ENCODE peak calls at places on chromosomes 6 and 20, in five cellular contexts. N is HL-60, C is tibial artery, L is cardiac fibroblast, Z is GM12865. R is an unnamed sample.

GRCh38 chr6:21588812-21589811 is 4.4 kb upstream of the SOX4 start:
- DNase-seq in Z (peak), L (peak), N (no peak), C (peak), R (peak)

GRCh38 chr6:84449220-84449619 is 221.8 kb upstream of the CEP162 start:
- DNase-seq in L (no peak), N (no peak), C (no peak), Z (no peak), R (no peak)

GRCh38 chr20:2729791-2730190 is 37.2 kb downstream of the EBF4 start:
- DNase-seq in Z (no peak), C (no peak), L (peak), N (no peak), R (no peak)

GRCh38 chr6:26415791-26416190 is 13.7 kb downstream of the BTN3A1 start:
- DNase-seq in C (no peak), L (peak), Z (no peak), N (no peak), R (no peak)

GRCh38 chr20:17629025-17629424 is 53.0 kb downstream of the RRBP1 start:
- DNase-seq in L (no peak), C (no peak), Z (no peak), N (no peak), R (no peak)

GRCh38 chr6:62429781-62430180 is 143.8 kb upstream of the KHDRBS2 start:
- DNase-seq in L (no peak), Z (no peak), C (no peak), N (no peak), R (no peak)

GRCh38 chr20:52889225-52889624 is 82.9 kb upstream of the TSHZ2 start:
- DNase-seq in L (peak), C (no peak), N (no peak), Z (no peak), R (no peak)

GRCh38 chr6:134784336-134784735 is 165.6 kb downstream of the ALDH8A1 start:
- DNase-seq in Z (no peak), C (no peak), L (no peak), N (no peak), R (no peak)

GRCh38 chr6:125486881-125487280 is 185.1 kb upstream of the HDDC2 start:
- DNase-seq in Z (no peak), C (no peak), N (no peak), L (no peak), R (no peak)

GRCh38 chr6:54595844-54596243 is 250.7 kb upstream of the FAM83B start:
- DNase-seq in N (no peak), C (no peak), Z (no peak), L (peak), R (no peak)

GRCh38 chr6:18269253-18269652 is 4.9 kb upstream of the DEK start:
- DNase-seq in N (no peak), Z (peak), C (no peak), L (no peak), R (no peak)

GRCh38 chr6:43914272-43915147 is 144.5 kb downstream of the VEGFA start:
- DNase-seq in N (no peak), L (no peak), C (no peak), Z (no peak), R (no peak)

GRCh38 chr6:15239606-15240364 is 6.1 kb upstream of the JARID2 start:
- DNase-seq in N (no peak), Z (no peak), L (no peak), C (no peak), R (no peak)

GRCh38 chr6:129525055-129525454 is 184.9 kb downstream of the ARHGAP18 start:
- DNase-seq in N (no peak), L (peak), C (no peak), Z (no peak), R (no peak)

GRCh38 chr6:63578757-63579156 is 6.5 kb downstream of the LOC128125822 start:
- DNase-seq in Z (no peak), C (no peak), L (no peak), N (no peak), R (no peak)

GRCh38 chr6:109456283-109456583 is 661 bp upstream of the MICAL1 start:
- DNase-seq in C (no peak), L (no peak), N (no peak), Z (no peak), R (no peak)

GRCh38 chr6:42099340-42100028 is 42.9 kb downstream of the C6orf132 start:
- DNase-seq in Z (no peak), N (no peak), C (no peak), L (peak), R (no peak)

GRCh38 chr20:21523398-21523868 is 9.6 kb upstream of the NKX2-2 start:
- DNase-seq in C (no peak), L (no peak), Z (no peak), N (no peak), R (no peak)

GRCh38 chr6:22784611-22785010 is 215.2 kb downstream of the HDGFL1 start:
- DNase-seq in C (no peak), N (no peak), Z (no peak), L (peak), R (no peak)

GRCh38 chr6:130421567-130421966 is 55.8 kb downstream of the TMEM200A start:
- DNase-seq in Z (no peak), N (no peak), C (no peak), L (peak), R (no peak)

DNA sequence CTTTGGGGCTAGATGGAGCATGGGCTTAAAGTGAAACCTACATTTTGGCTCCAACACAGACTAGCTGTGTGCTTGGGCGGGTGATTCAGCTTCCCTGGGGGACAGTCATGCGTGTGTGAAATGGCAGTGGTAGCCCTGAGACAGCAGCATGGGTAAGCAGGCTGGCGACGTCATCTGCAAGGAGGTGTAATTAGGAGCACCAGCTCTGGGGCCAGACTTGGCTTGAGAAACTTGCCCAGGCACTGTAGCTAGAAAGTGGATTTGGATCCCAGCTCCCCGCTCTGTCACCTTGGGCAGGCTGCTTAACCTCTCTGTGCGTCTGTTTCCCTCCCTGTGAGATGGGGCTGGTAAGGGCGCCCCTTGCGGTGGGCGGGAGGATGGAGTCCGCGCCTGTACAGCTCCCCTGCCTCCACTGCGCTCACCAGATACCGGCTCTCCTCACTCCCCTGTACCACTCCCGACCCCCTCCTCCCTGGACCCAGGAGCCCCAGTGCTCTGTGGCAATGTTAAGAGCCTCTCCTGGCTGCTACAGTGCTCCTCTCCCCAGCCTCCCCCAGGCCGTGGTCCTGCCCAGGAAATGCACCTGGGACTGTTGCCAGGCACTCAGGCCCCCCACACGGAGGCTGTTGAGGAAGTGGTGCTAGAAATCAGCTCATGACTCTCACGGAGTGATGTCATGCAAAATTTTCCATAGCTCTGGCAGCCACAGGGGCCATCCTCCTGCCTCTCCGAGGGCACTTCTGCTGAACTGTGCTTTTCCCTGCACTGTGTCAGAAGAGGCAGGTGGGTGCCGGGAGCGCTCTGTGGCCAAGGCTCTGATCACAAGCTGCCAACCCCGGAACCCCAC is 44.6 kb downstream of the SYNJ2 start:
- DNase-seq in Z (peak), N (peak), L (peak), C (peak), R (peak)
- TF ChIP-seq CTCF in Z (peak), N (peak), L (peak), C (peak), R (peak)

GRCh38 chr6:27605401-27606342 is 132.8 kb upstream of the ZNF184 start:
- DNase-seq in Z (peak), L (peak), C (no peak), N (no peak), R (no peak)

GRCh38 chr6:27604986-27605385 is 132.1 kb upstream of the ZNF184 start:
- DNase-seq in Z (peak), N (no peak), C (no peak), L (peak), R (no peak)

GRCh38 chr6:27611451-27611850 is 138.5 kb upstream of the ZNF184 start:
- DNase-seq in Z (no peak), N (no peak), C (no peak), L (no peak), R (no peak)

GRCh38 chr6:27608916-27609883 is 136.3 kb upstream of the ZNF184 start:
- DNase-seq in C (no peak), L (peak), N (no peak), Z (peak), R (no peak)
- TF ChIP-seq CTCF in C (no peak), L (peak), N (peak), Z (peak), R (no peak)

DNA sequence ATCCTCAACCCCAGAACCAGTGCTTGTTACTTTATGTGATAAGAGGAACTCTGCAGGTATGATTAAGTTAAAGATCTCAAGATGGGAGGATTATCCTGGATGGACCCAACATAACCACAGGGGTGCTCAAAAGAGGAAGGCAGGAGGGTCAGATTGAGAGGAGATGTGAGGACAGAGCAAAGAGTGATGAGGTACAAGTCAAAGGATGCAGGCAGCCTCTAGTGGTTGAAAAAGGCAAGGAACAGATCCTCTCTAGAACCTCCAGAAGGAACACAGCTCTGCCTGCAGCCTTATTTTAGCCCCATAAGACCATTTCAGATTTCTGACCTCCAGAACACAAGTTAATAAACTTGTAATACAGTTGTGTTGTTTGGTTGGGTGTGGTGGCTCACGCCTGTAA is 41.2 kb downstream of the PDSS2 start:
- DNase-seq in N (peak), C (no peak), L (peak), Z (peak), R (no peak)
- TF ChIP-seq CTCF in N (peak), C (no peak), L (peak), Z (peak), R (no peak)

DNA sequence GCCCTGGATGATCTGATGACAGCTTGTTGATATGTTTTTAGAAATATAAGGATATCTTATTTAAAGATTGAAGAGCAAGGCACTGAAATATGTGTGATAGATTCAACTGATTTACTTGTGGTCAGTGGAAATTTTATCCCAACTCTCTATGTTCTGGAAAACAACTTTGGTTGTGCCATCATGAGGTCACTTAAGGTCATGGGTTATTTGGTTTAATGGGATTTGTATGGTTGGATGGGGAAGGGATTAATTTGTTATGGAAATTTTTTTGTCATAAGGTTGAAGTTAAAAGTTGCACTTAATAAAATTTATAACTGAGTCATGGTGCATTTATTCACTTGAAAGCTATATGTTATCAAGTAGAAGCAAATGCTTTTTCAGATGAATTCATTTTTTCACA is 214.3 kb upstream of the LAMP5 start:
- DNase-seq in C (no peak), Z (no peak), L (no peak), N (no peak), R (no peak)
- TF ChIP-seq CTCF in C (no peak), Z (no peak), L (no peak), N (no peak), R (no peak)

GRCh38 chr6:36676142-36677058 is 2.1 kb upstream of the CDKN1A start:
- DNase-seq in C (no peak), N (no peak), L (no peak), Z (peak), R (no peak)

GRCh38 chr6:36677059-36677749 is 1.3 kb upstream of the CDKN1A start:
- DNase-seq in Z (no peak), N (no peak), C (no peak), L (no peak), R (no peak)

GRCh38 chr6:36677753-36678487 is 594 bp upstream of the CDKN1A start:
- DNase-seq in C (no peak), Z (peak), N (no peak), L (no peak), R (no peak)

GRCh38 chr6:36679043-36679821 is 718 bp downstream of the CDKN1A start:
- DNase-seq in C (peak), N (no peak), Z (peak), L (peak), R (peak)

DNA sequence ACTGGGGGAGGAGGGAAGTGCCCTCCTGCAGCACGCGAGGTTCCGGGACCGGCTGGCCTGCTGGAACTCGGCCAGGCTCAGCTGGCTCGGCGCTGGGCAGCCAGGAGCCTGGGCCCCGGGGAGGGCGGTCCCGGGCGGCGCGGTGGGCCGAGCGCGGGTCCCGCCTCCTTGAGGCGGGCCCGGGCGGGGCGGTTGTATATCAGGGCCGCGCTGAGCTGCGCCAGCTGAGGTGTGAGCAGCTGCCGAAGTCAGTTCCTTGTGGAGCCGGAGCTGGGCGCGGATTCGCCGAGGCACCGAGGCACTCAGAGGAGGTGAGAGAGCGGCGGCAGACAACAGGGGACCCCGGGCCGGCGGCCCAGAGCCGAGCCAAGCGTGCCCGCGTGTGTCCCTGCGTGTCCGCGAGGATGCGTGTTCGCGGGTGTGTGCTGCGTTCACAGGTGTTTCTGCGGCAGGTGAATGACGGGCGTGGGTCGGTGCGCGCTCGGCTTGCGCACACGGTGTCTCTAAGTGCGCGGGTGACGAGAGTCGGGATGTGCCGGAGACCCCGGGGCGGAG is at the start of gene CDKN1A:
- DNase-seq in L (peak), Z (peak), C (peak), N (peak), R (peak)
- TF ChIP-seq CTCF in L (no peak), Z (no peak), C (peak), N (no peak), R (no peak)

GRCh38 chr6:107185570-107185969 is 70.3 kb upstream of the BEND3 start:
- DNase-seq in C (no peak), N (no peak), Z (no peak), L (peak), R (no peak)
- TF ChIP-seq CTCF in C (no peak), N (no peak), Z (no peak), L (no peak), R (no peak)

DNA sequence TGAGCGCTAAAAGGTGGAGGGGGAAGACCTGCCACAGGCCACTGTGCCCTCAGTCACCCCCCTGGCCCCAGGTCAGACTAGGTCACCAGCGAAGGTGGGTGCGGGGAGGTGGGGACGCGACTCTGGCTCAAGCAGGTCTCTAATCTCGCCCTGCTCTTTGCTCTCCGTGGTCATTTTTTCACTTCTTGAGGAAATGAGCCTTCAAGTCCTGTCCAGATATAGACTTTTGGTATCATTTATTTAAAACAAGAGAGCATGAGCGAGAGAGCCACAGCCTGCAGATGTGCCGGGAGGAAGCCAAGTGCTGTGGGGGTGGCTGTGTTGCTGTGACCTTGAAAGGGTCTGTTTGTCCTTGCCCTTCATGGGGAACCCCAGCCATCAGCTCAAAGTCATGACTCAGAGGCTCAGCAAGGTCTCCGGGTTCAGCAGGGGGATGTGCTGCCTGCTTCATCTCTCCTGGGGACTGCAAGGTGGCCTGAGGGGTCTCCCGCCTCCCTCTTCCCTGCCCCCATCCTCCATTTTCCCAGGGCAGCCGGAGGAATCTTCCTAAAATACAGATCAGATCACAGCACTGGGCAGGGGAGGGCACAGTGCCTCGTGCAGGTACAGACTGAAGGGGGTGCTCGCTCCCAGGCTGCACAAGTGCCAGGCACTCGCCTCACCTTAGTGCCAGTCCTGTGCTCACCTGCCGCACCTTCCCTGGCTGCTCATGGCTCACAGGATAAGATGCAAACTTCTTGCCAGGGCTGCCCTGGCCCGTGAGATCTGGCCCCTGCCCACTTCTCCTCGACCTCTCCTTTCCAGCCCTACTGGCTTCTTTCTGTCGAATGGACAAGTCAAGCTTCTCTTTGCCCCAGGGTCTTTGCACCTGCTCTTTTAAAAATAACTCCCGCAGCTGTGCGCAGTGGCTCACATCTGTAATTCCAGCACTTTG is 26.5 kb downstream of the SULF2 start:
- DNase-seq in N (no peak), L (no peak), C (no peak), Z (peak), R (no peak)
- TF ChIP-seq CTCF in N (no peak), L (no peak), C (no peak), Z (no peak), R (no peak)

GRCh38 chr6:157865249-157865648 is 42.2 kb downstream of the SNX9 start:
- DNase-seq in L (no peak), C (no peak), Z (no peak), N (no peak), R (no peak)

GRCh38 chr6:157867155-157867559 is 44.1 kb downstream of the SNX9 start:
- DNase-seq in L (peak), Z (no peak), C (no peak), N (no peak), R (no peak)

GRCh38 chr6:157869673-157870302 is 46.7 kb downstream of the SNX9 start:
- DNase-seq in Z (no peak), C (no peak), L (no peak), N (no peak), R (no peak)

GRCh38 chr6:157867981-157868380 is 44.9 kb downstream of the SNX9 start:
- DNase-seq in N (no peak), L (peak), Z (no peak), C (no peak), R (no peak)

GRCh38 chr6:157868835-157869234 is 45.8 kb downstream of the SNX9 start:
- DNase-seq in L (no peak), N (no peak), C (no peak), Z (no peak), R (no peak)
- TF ChIP-seq CTCF in L (no peak), N (no peak), C (no peak), Z (no peak), R (no peak)

DNA sequence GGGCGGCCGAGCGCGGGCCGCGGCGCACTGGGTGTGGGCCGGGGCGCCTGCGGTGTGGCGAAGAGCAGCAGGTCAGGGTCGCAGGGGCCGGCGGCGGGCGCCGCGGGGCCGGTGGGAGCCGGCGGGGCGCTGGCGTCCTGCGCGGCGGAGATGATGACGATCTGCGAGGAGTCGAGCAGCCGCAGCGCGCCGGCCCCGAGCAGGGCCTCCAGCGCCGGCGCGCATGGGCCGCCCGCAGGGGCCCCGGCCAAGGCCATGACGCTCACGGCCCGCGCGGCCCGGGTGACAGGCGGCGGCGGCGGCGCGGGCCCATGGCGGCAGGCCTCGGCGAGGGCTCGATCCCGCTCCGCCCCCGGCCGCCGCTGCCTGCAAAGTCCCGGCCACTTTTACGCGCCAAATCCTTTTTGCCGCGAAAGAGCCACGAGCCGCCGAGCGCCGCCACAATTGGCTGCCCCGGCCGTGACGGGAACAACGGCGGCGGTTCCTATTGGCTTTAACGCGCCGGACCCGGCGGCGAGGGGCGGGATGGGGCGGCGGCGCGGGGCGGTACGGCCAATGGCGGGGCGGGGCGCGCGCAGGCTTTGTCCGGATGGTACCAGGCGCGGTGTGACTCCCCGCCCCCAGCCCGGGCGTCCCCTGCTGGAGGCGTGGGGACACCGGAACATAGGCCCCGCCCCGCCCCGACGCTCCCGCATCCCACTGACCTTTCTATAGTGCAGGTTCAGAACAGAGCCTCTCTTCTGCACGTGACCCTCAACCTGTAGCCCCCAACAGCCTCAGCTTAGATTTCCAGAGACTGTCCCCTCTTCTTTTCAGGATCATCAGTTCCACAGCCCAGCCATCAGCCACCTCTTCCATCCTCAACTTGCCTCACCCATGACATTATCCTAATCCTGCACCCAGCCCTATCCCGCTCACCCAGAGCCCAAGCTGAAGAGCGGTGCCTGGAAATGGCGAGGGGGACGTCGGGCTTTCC is at the start of gene E2F1:
- DNase-seq in L (peak), N (peak), C (peak), Z (peak), R (peak)
- TF ChIP-seq CTCF in L (peak), N (no peak), C (peak), Z (peak), R (peak)

R was measured in thoracic aorta.